ENCODE peak calls at places on chromosomes 16 and 17, in nine cellular contexts. P is astrocyte of the spinal cord, Z is NCI-H460, M is HT1080, Y is AG08396, E is nucleus accumbens, J is SHP77, Q is PC-3, N is heart right ventricle. G is an unnamed sample.

GRCh38 chr16:17718495-17718894 is 247.7 kb upstream of the XYLT1 start:
- DNase-seq in E (no peak), Q (no peak), J (no peak), Z (no peak), Y (no peak), M (no peak), N (no peak), P (no peak), G (no peak)

GRCh38 chr16:57147381-57148191 is 38.3 kb downstream of the PSME3IP1 start:
- DNase-seq in J (no peak), Y (no peak), M (no peak), Z (no peak), Q (no peak), P (peak), E (peak), N (no peak), G (peak)

GRCh38 chr17:46834846-46835245 is 16.4 kb upstream of the WNT3 start:
- DNase-seq in E (no peak), Q (no peak), M (no peak), J (no peak), Z (no peak), P (no peak), N (no peak), Y (no peak), G (no peak)

GRCh38 chr17:79942591-79943353 is 92.9 kb downstream of the TBC1D16 start:
- DNase-seq in Z (no peak), P (no peak), M (no peak), Q (no peak), E (no peak), N (peak), J (no peak), Y (peak), G (no peak)

GRCh38 chr16:53892155-53892554 is 188.2 kb downstream of the FTO start:
- DNase-seq in Q (peak), E (peak), J (peak), P (peak), N (no peak), Z (peak), M (peak), Y (peak), G (peak)

GRCh38 chr17:43907425-43907981 is at the start of gene MPP2:
- DNase-seq in J (peak), E (peak), N (peak), P (peak), M (peak), Z (peak), Y (peak), Q (peak), G (peak)

GRCh38 chr17:79800325-79801155 is 3.7 kb upstream of the CBX8 start:
- DNase-seq in P (peak), Z (no peak), E (no peak), Y (peak), J (no peak), Q (peak), M (no peak), N (no peak), G (no peak)

GRCh38 chr17:63989622-63990345 is 8.4 kb upstream of the PRR29 start:
- DNase-seq in E (no peak), Y (no peak), Q (no peak), M (no peak), N (no peak), Z (no peak), P (no peak), J (no peak), G (no peak)

GRCh38 chr16:70695351-70696070 is 9.7 kb upstream of the MTSS2 start:
- DNase-seq in Q (peak), E (no peak), Z (no peak), P (no peak), J (peak), Y (no peak), M (peak), N (peak), G (no peak)

GRCh38 chr17:10870651-10871050 is 32.8 kb upstream of the PIRT start:
- DNase-seq in M (peak), Z (peak), J (no peak), P (no peak), Q (no peak), Y (no peak), E (no peak), N (no peak), G (no peak)

GRCh38 chr17:65750678-65751077 is 189.2 kb upstream of the AXIN2 start:
- DNase-seq in P (peak), Y (peak), M (peak), E (no peak), N (peak), J (peak), Z (peak), Q (peak), G (peak)

GRCh38 chr17:4101127-4101798 is 41.6 kb downstream of the ZZEF1 start:
- DNase-seq in P (peak), Q (no peak), M (no peak), J (no peak), Y (peak), E (peak), Z (no peak), N (no peak), G (no peak)

GRCh38 chr17:11871773-11872172 is 125.5 kb downstream of the ZNF18 start:
- DNase-seq in J (no peak), M (peak), Z (no peak), E (no peak), Y (no peak), Q (no peak), N (no peak), P (no peak), G (no peak)

GRCh38 chr16:64711026-64711425 is 410.8 kb downstream of the CDH11 start:
- DNase-seq in E (no peak), J (no peak), M (no peak), Y (no peak), Q (no peak), N (no peak), Z (no peak), P (peak), G (no peak)

GRCh38 chr17:74773871-74774286 is 2.3 kb downstream of the NAT9 start:
- DNase-seq in E (no peak), M (peak), Q (no peak), J (no peak), Y (peak), P (peak), Z (no peak), N (no peak), G (no peak)

GRCh38 chr16:83653785-83654184 is 154.0 kb upstream of the HSBP1 start:
- DNase-seq in E (no peak), J (no peak), M (peak), Y (no peak), Z (no peak), P (peak), N (no peak), Q (no peak), G (no peak)

GRCh38 chr17:78174332-78174869 is 6.0 kb downstream of the SYNGR2 start:
- DNase-seq in Y (no peak), P (peak), J (peak), M (no peak), Z (no peak), Q (peak), E (peak), N (peak), G (peak)

GRCh38 chr17:77722366-77722765 is 236.1 kb upstream of the TNRC6C start:
- DNase-seq in Y (peak), E (no peak), P (no peak), Z (no peak), Q (no peak), N (no peak), J (no peak), M (no peak), G (no peak)

GRCh38 chr17:76888661-76889060 is 20.5 kb downstream of the MGAT5B start:
- DNase-seq in J (no peak), Z (no peak), E (no peak), P (no peak), Y (no peak), N (no peak), Q (no peak), M (no peak), G (no peak)

GRCh38 chr16:85416267-85417109 is 196.6 kb upstream of the GSE1 start:
- DNase-seq in M (no peak), Q (peak), Z (peak), E (no peak), J (peak), Y (peak), P (no peak), N (peak), G (peak)

GRCh38 chr16:15041260-15042011 is 14.4 kb downstream of the NTAN1 start:
- DNase-seq in Z (peak), M (no peak), Q (no peak), N (peak), P (peak), E (peak), J (no peak), Y (peak), G (peak)

GRCh38 chr16:84612686-84613085 is 5.2 kb downstream of the COTL1 start:
- DNase-seq in E (no peak), J (no peak), Y (no peak), M (no peak), Q (no peak), P (no peak), N (no peak), Z (no peak), G (no peak)

GRCh38 chr17:66431910-66432309 is 129.5 kb downstream of the PRKCA start:
- DNase-seq in Z (no peak), Q (peak), J (no peak), Y (peak), M (peak), E (peak), P (peak), N (no peak), G (no peak)

GRCh38 chr16:2288701-2289100 is 20.8 kb upstream of the RNPS1 start:
- DNase-seq in M (no peak), Q (no peak), Y (no peak), N (no peak), P (no peak), Z (no peak), J (no peak), E (no peak), G (no peak)

GRCh38 chr17:45355087-45355486 is 38.3 kb upstream of the MAP3K14 start:
- DNase-seq in Q (peak), E (no peak), Y (no peak), M (no peak), P (no peak), Z (no peak), J (no peak), N (no peak), G (no peak)

GRCh38 chr17:50946223-50946890 is 80.2 kb upstream of the TOB1 start:
- DNase-seq in P (no peak), Q (no peak), N (no peak), Y (no peak), E (no peak), Z (no peak), M (no peak), J (no peak), G (no peak)

GRCh38 chr17:83151056-83151441 is 71.6 kb downstream of the METRNL start:
- DNase-seq in Z (no peak), M (no peak), P (no peak), E (no peak), Q (no peak), J (no peak), N (no peak), Y (no peak), G (no peak)

GRCh38 chr16:82055728-82056549 is 20.9 kb downstream of the HSD17B2 start:
- DNase-seq in Q (peak), Y (no peak), N (no peak), J (no peak), Z (no peak), E (no peak), P (no peak), M (no peak), G (no peak)

GRCh38 chr17:6374271-6374691 is 60.6 kb downstream of the AIPL1 start:
- DNase-seq in Q (peak), Y (no peak), P (peak), E (no peak), N (no peak), J (no peak), M (no peak), Z (no peak), G (no peak)

GRCh38 chr17:73021771-73022170 is 70.7 kb downstream of the SLC39A11 start:
- DNase-seq in M (no peak), E (no peak), Z (no peak), N (no peak), Y (no peak), J (no peak), Q (no peak), P (no peak), G (no peak)

GRCh38 chr17:74119049-74119580 is 84.4 kb upstream of the RPL38 start:
- DNase-seq in M (no peak), J (peak), N (no peak), Y (no peak), E (no peak), P (no peak), Q (no peak), Z (no peak), G (no peak)

GRCh38 chr17:31389673-31390381 is 1.6 kb upstream of the RAB11FIP4 start:
- DNase-seq in N (no peak), E (no peak), P (no peak), J (no peak), M (no peak), Q (no peak), Z (no peak), Y (peak), G (peak)

GRCh38 chr17:37043201-37043600 is 94.4 kb downstream of the AATF start:
- DNase-seq in Q (no peak), E (no peak), N (no peak), P (peak), J (no peak), Y (no peak), Z (no peak), M (no peak), G (no peak)